ENCODE peak calls at places on chromosomes 16 and 17, in six cellular contexts. C, J, O, Y, T and X are unnamed samples.

GRCh38 chr16:71693168-71693567 is 31.3 kb downstream of the PHLPP2 start:
- DNase-seq in C (no peak), J (no peak), O (no peak), Y (no peak), T (no peak), X (no peak)

GRCh38 chr17:28174352-28175046 is 132.0 kb downstream of the NLK start:
- DNase-seq in C (no peak), J (no peak), O (no peak), Y (peak; percentile 37), T (peak; percentile 31), X (no peak)

GRCh38 chr17:31491794-31492171 is 100.3 kb downstream of the RAB11FIP4 start:
- DNase-seq in C (no peak), J (no peak), O (no peak), Y (no peak), T (no peak), X (no peak)

GRCh38 chr17:32536736-32537646 is 50.2 kb downstream of the CDK5R1 start:
- DNase-seq in C (no peak), J (no peak), O (no peak), Y (no peak), T (no peak), X (no peak)

GRCh38 chr17:44768505-44769142 is 9.8 kb downstream of the ADAM11 start:
- DNase-seq in C (no peak), J (no peak), O (no peak), Y (peak; percentile 71), T (no peak), X (no peak)

GRCh38 chr17:1762233-1762905 is 509 bp downstream of the SERPINF1 start:
- DNase-seq in C (no peak), J (no peak), O (peak; percentile 72), Y (no peak), T (no peak), X (peak; percentile 74)

GRCh38 chr16:35686595-35686994 is 2227.2 kb downstream of the TP53TG3F start:
- DNase-seq in C (no peak), J (no peak), O (no peak), Y (no peak), T (no peak), X (no peak)

GRCh38 chr17:79114455-79115301 is 40.1 kb downstream of the ENGASE start:
- DNase-seq in C (no peak), J (peak; percentile 46), O (peak; percentile 73), Y (no peak), T (no peak), X (peak; percentile 84)

GRCh38 chr17:28578246-28579195 is 1.8 kb upstream of the ALDOC start:
- DNase-seq in C (no peak), J (no peak), O (no peak), Y (no peak), T (no peak), X (no peak)

GRCh38 chr17:51044964-51045363 is 75.7 kb downstream of the SPAG9 start:
- DNase-seq in C (no peak), J (no peak), O (no peak), Y (no peak), T (no peak), X (no peak)

GRCh38 chr17:66580601-66581385 is 254.1 kb upstream of the CACNG5 start:
- DNase-seq in C (no peak), J (no peak), O (no peak), Y (no peak), T (no peak), X (no peak)

GRCh38 chr16:337437-337836 is 15.1 kb downstream of the AXIN1 start:
- DNase-seq in C (no peak), J (no peak), O (no peak), Y (no peak), T (no peak), X (no peak)

GRCh38 chr16:89368604-89369249 is 121.6 kb downstream of the ANKRD11 start:
- DNase-seq in C (no peak), J (no peak), O (no peak), Y (no peak), T (no peak), X (no peak)

GRCh38 chr16:86225905-86226371 is 284.4 kb upstream of the FOXF1 start:
- DNase-seq in C (no peak), J (no peak), O (no peak), Y (no peak), T (no peak), X (no peak)

GRCh38 chr16:19704321-19705130 is 13.5 kb downstream of the KNOP1 start:
- DNase-seq in C (no peak), J (no peak), O (no peak), Y (no peak), T (no peak), X (no peak)

GRCh38 chr16:88892065-88892464 is 25.6 kb upstream of the PABPN1L start:
- DNase-seq in C (no peak), J (no peak), O (no peak), Y (no peak), T (no peak), X (peak; percentile 39)

GRCh38 chr17:6376901-6377300 is 58.0 kb downstream of the AIPL1 start:
- DNase-seq in C (no peak), J (no peak), O (no peak), Y (no peak), T (no peak), X (no peak)

GRCh38 chr17:68034452-68034776 is 1.1 kb upstream of the KPNA2 start:
- DNase-seq in C (no peak), J (no peak), O (no peak), Y (no peak), T (no peak), X (no peak)

GRCh38 chr17:72111374-72111773 is 9.4 kb upstream of the SOX9 start:
- DNase-seq in C (no peak), J (no peak), O (no peak), Y (no peak), T (no peak), X (no peak)

GRCh38 chr17:22469941-22470340 is 777.6 kb downstream of the KCNJ18 start:
- DNase-seq in C (no peak), J (no peak), O (no peak), Y (no peak), T (no peak), X (no peak)

GRCh38 chr17:43880420-43880991 is 26.8 kb downstream of the MPP2 start:
- DNase-seq in C (no peak), J (peak; percentile 69), O (peak; percentile 49), Y (peak; percentile 34), T (peak; percentile 33), X (no peak)

GRCh38 chr16:56493131-56493530 is 26.7 kb downstream of the BBS2 start:
- DNase-seq in C (no peak), J (no peak), O (no peak), Y (no peak), T (no peak), X (no peak)

GRCh38 chr16:9050102-9050830 is 41.2 kb upstream of the HAPSTR1 start:
- DNase-seq in C (no peak), J (peak; percentile 41), O (no peak), Y (peak; percentile 50), T (no peak), X (no peak)

GRCh38 chr17:72790194-72790593 is 302.3 kb downstream of the SLC39A11 start:
- DNase-seq in C (no peak), J (no peak), O (no peak), Y (no peak), T (no peak), X (no peak)

GRCh38 chr16:11149011-11149616 is 106.9 kb downstream of the SOCS1 start:
- DNase-seq in C (no peak), J (no peak), O (no peak), Y (no peak), T (no peak), X (peak; percentile 53)

GRCh38 chr17:48048321-48049140 is at the start of gene NFE2L1:
- DNase-seq in C (no peak), J (peak; percentile 71), O (peak; percentile 94), Y (peak; percentile 94), T (peak; percentile 39), X (peak; percentile 95)

GRCh38 chr17:2711608-2712299 is at the start of gene CLUH:
- DNase-seq in C (peak; percentile 80), J (peak; percentile 87), O (peak; percentile 98), Y (peak; percentile 95), T (peak; percentile 95), X (peak; percentile 99)

GRCh38 chr17:81043725-81044427 is 8.9 kb downstream of the BAIAP2 start:
- DNase-seq in C (no peak), J (no peak), O (peak; percentile 70), Y (no peak), T (no peak), X (no peak)

GRCh38 chr17:17636456-17636855 is 44.8 kb upstream of the RAI1 start:
- DNase-seq in C (no peak), J (no peak), O (no peak), Y (no peak), T (no peak), X (no peak)

GRCh38 chr16:17367932-17368331 is 102.8 kb downstream of the XYLT1 start:
- DNase-seq in C (no peak), J (peak; percentile 54), O (no peak), Y (no peak), T (no peak), X (no peak)

GRCh38 chr17:62780951-62781350 is 27.2 kb downstream of the MARCHF10 start:
- DNase-seq in C (no peak), J (no peak), O (no peak), Y (no peak), T (no peak), X (no peak)

GRCh38 chr16:68246671-68247070 is 1.5 kb downstream of the PLA2G15 start:
- DNase-seq in C (no peak), J (no peak), O (no peak), Y (peak; percentile 14), T (no peak), X (peak; percentile 27)

GRCh38 chr17:2981325-2981724 is 82.1 kb downstream of the OR1D5 start:
- DNase-seq in C (no peak), J (no peak), O (no peak), Y (no peak), T (no peak), X (no peak)

GRCh38 chr16:51431517-51432241 is 280.6 kb upstream of the SALL1 start:
- DNase-seq in C (no peak), J (peak; percentile 65), O (no peak), Y (peak; percentile 79), T (no peak), X (no peak)

GRCh38 chr17:44308320-44308818 is at the start of gene RUNDC3A:
- DNase-seq in C (peak; percentile 43), J (peak; percentile 95), O (peak; percentile 89), Y (peak; percentile 74), T (peak; percentile 82), X (peak; percentile 92)

GRCh38 chr16:48231675-48232214 is 12.4 kb upstream of the LONP2 start:
- DNase-seq in C (no peak), J (peak; percentile 36), O (no peak), Y (peak; percentile 64), T (peak; percentile 11), X (no peak)

GRCh38 chr16:51710186-51710585 is 559.1 kb upstream of the SALL1 start:
- DNase-seq in C (no peak), J (no peak), O (no peak), Y (no peak), T (no peak), X (no peak)

GRCh38 chr16:78324649-78325274 is 225.3 kb downstream of the WWOX start:
- DNase-seq in C (no peak), J (peak; percentile 20), O (no peak), Y (no peak), T (no peak), X (no peak)